ENCODE peak calls at places on chromosomes 5 and 9, in six cellular contexts. X is osteocyte; E is CD4-positive, alpha-beta T cell; S is right lobe of liver; C is progenitor cell of endocrine pancreas; I is nephron progenitor cell. W is an unnamed sample.

GRCh38 chr5:170627271-170627670 is 123.5 kb downstream of the KCNIP1 start:
- DNase-seq in X (no peak), C (no peak), E (no peak), I (no peak), S (no peak), W (no peak)

GRCh38 chr9:133487331-133487725 is 8.4 kb upstream of the SLC2A6 start:
- DNase-seq in E (no peak), X (no peak), S (peak), I (peak), C (no peak), W (no peak)

GRCh38 chr5:151047814-151048425 is 27.5 kb downstream of the GPX3 start:
- DNase-seq in S (peak), X (no peak), E (no peak), C (no peak), I (peak), W (no peak)

GRCh38 chr9:92140074-92140753 is 25.0 kb upstream of the SPTLC1 start:
- DNase-seq in E (peak), X (peak), C (peak), I (peak), S (peak), W (peak)

GRCh38 chr5:143851383-143851782 is 39.4 kb downstream of the HMHB1 start:
- DNase-seq in C (no peak), I (no peak), E (no peak), S (no peak), X (no peak), W (no peak)

GRCh38 chr5:65213921-65214525 is 267.7 kb downstream of the ADAMTS6 start:
- DNase-seq in E (no peak), X (no peak), S (no peak), C (no peak), I (no peak), W (no peak)

GRCh38 chr5:73808916-73809315 is 182.9 kb downstream of the ARHGEF28 start:
- DNase-seq in I (no peak), X (no peak), C (no peak), S (no peak), E (no peak), W (no peak)

GRCh38 chr9:19648672-19649071 is 140.2 kb downstream of the SLC24A2 start:
- DNase-seq in X (no peak), C (no peak), E (no peak), I (no peak), S (no peak), W (no peak)

GRCh38 chr9:97109194-97109811 is 70.4 kb upstream of the CTSV start:
- DNase-seq in C (no peak), S (no peak), I (peak), E (no peak), X (no peak), W (no peak)

GRCh38 chr5:146662229-146662628 is 146.2 kb upstream of the GPR151 start:
- DNase-seq in S (no peak), X (no peak), E (no peak), C (no peak), I (no peak), W (no peak)

GRCh38 chr9:23322392-23322791 is 503.6 kb downstream of the ELAVL2 start:
- DNase-seq in I (no peak), C (no peak), S (no peak), E (no peak), X (no peak), W (no peak)

GRCh38 chr9:37903831-37904646 is at the start of gene SLC25A51:
- DNase-seq in S (peak), E (peak), C (peak), I (peak), X (peak), W (peak)

GRCh38 chr5:73565969-73566547 is 515 bp downstream of the UTP15 start:
- DNase-seq in E (no peak), I (no peak), S (no peak), C (no peak), X (no peak), W (no peak)

GRCh38 chr5:7828269-7828668 is 22.7 kb downstream of the CFAP90 start:
- DNase-seq in C (no peak), I (no peak), E (no peak), X (no peak), S (no peak), W (no peak)

GRCh38 chr9:133375116-133375723 is 640 bp downstream of the SURF4 start:
- DNase-seq in E (no peak), C (peak), I (no peak), S (peak), X (no peak), W (no peak)

GRCh38 chr9:38423273-38423938 is 848 bp downstream of the IGFBPL1 start:
- DNase-seq in I (no peak), S (no peak), X (no peak), E (no peak), C (no peak), W (no peak)

GRCh38 chr5:101424530-101425175 is 521.6 kb upstream of the ST8SIA4 start:
- DNase-seq in E (no peak), C (no peak), X (no peak), S (no peak), I (no peak), W (no peak)

GRCh38 chr5:77181596-77182304 is 28.7 kb upstream of the PDE8B start:
- DNase-seq in X (no peak), C (no peak), S (no peak), E (no peak), I (peak), W (no peak)

GRCh38 chr9:76756273-76756650 is 8.0 kb upstream of the PCA3 start:
- DNase-seq in E (no peak), X (no peak), I (peak), S (no peak), C (no peak), W (no peak)

GRCh38 chr9:94083384-94083783 is 880 bp upstream of the PTPDC1 start:
- DNase-seq in C (no peak), S (no peak), E (no peak), I (no peak), X (no peak), W (no peak)

GRCh38 chr5:130335116-130335515 is 430.9 kb downstream of the CHSY3 start:
- DNase-seq in X (no peak), S (no peak), C (no peak), I (no peak), E (no peak), W (no peak)

GRCh38 chr9:75087279-75087823 is 604 bp downstream of the NMRK1 start:
- DNase-seq in X (no peak), E (peak), C (peak), I (peak), S (no peak), W (no peak)

GRCh38 chr9:104118916-104119315 is 24.8 kb downstream of the SMC2 start:
- DNase-seq in S (no peak), C (no peak), E (no peak), X (no peak), I (no peak), W (no peak)

GRCh38 chr5:72817076-72817476 is 615 bp downstream of the TNPO1 start:
- DNase-seq in I (no peak), C (no peak), X (no peak), S (peak), E (peak), W (no peak)

GRCh38 chr5:129361441-129362025 is 98.6 kb upstream of the ADAMTS19 start:
- DNase-seq in X (no peak), C (no peak), E (no peak), I (no peak), S (no peak), W (no peak)

GRCh38 chr5:143166661-143167420 is 236.6 kb downstream of the NR3C1 start:
- DNase-seq in I (no peak), E (no peak), X (no peak), C (no peak), S (no peak), W (no peak)

GRCh38 chr5:140565780-140566095 is 1.1 kb downstream of the SLC35A4 start:
- DNase-seq in X (peak), E (no peak), S (no peak), I (no peak), C (no peak), W (no peak)

GRCh38 chr9:85971731-85972130 is 30.8 kb downstream of the NAA35 start:
- DNase-seq in I (no peak), S (no peak), X (no peak), C (no peak), E (no peak), W (no peak)

GRCh38 chr5:33936381-33937016 is at the start of gene RXFP3:
- DNase-seq in E (no peak), I (no peak), S (peak), C (no peak), X (no peak), W (no peak)

GRCh38 chr5:9544056-9544455 is 1.8 kb downstream of the SEMA5A start:
- DNase-seq in C (no peak), I (no peak), X (no peak), S (no peak), E (no peak), W (no peak)

GRCh38 chr5:179417696-179418095 is 72.4 kb upstream of the ADAMTS2 start:
- DNase-seq in X (no peak), E (no peak), S (no peak), C (no peak), I (no peak), W (no peak)

GRCh38 chr9:73906671-73907070 is 590.5 kb upstream of the RORB start:
- DNase-seq in E (no peak), X (no peak), I (no peak), S (no peak), C (no peak), W (no peak)

GRCh38 chr5:158023266-158023665 is 164.3 kb upstream of the CLINT1 start:
- DNase-seq in X (no peak), S (no peak), E (no peak), C (no peak), I (no peak), W (no peak)

GRCh38 chr5:172983542-172984243 is at the start of gene ATP6V0E1:
- DNase-seq in C (peak), X (peak), S (peak), I (peak), E (peak), W (peak)

GRCh38 chr9:133731876-133732321 is 6.3 kb downstream of the SARDH start:
- DNase-seq in S (peak), I (peak), X (peak), C (peak), E (no peak), W (no peak)

GRCh38 chr9:6575324-6575758 is 70.2 kb downstream of the GLDC start:
- DNase-seq in C (no peak), X (no peak), I (no peak), S (no peak), E (no peak), W (no peak)

GRCh38 chr9:72858089-72858912 is 94.6 kb downstream of the ALDH1A1 start:
- DNase-seq in E (no peak), S (peak), I (peak), C (no peak), X (no peak), W (no peak)

GRCh38 chr5:142472306-142472951 is 147.6 kb upstream of the SPRY4 start:
- DNase-seq in X (no peak), C (no peak), E (peak), S (no peak), I (no peak), W (no peak)

GRCh38 chr5:177086918-177087706 is 397 bp downstream of the FGFR4 start:
- DNase-seq in X (no peak), C (peak), I (peak), E (peak), S (peak), W (peak)
- TF ChIP-seq CTCF in X (peak), C (peak), I (peak), E (peak), S (peak), W (no peak)

GRCh38 chr5:138695781-138696180 is 57.4 kb upstream of the CTNNA1 start:
- DNase-seq in S (no peak), I (no peak), X (no peak), E (no peak), C (no peak), W (no peak)
- TF ChIP-seq CTCF in S (no peak), I (no peak), X (no peak), E (no peak), C (no peak), W (no peak)

GRCh38 chr5:122492675-122493074 is 180.6 kb downstream of the SNCAIP start:
- DNase-seq in X (no peak), I (no peak), C (no peak), E (no peak), S (no peak), W (no peak)
- TF ChIP-seq CTCF in X (peak), I (no peak), C (peak), E (no peak), S (peak), W (no peak)

GRCh38 chr5:135217669-135218485 is 181.2 kb downstream of the MACROH2A1 start:
- DNase-seq in S (no peak), X (peak), C (no peak), E (no peak), I (peak), W (no peak)
- TF ChIP-seq CTCF in S (no peak), X (no peak), C (peak), E (no peak), I (peak), W (no peak)

W was measured in activated B cell treated with CpG ODN at 0.5 μM for 24 hours.